ENCODE peak calls at places on chromosomes 2 and 18, in nine cellular contexts. S is mesendoderm, T is PC-3, H is mammary epithelial cell, X is adipocyte, D is neuronal stem cell, Y is HepG2, G is GM23248, N is colonic mucosa. Z is an unnamed sample.

GRCh38 chr2:47741101-47741500 is 41.8 kb upstream of the MSH6 start:
- DNase-seq in S (peak; percentile 41), T (no peak), H (no peak), X (no peak), D (no peak), Y (no peak), G (no peak), N (no peak), Z (no peak)

GRCh38 chr2:6656633-6657032 is 209.1 kb downstream of the CMPK2 start:
- DNase-seq in S (no peak), T (no peak), H (no peak), X (no peak), D (no peak), Y (no peak), G (no peak), N (no peak), Z (no peak)

GRCh38 chr18:79988079-79988924 is at the start of gene TXNL4A:
- DNase-seq in S (peak; percentile 87), T (peak; percentile 92), H (peak; percentile 81), X (peak; percentile 95), D (peak; percentile 70), Y (peak; percentile 69), G (peak; percentile 97), N (peak; percentile 85), Z (peak; percentile 80)

GRCh38 chr2:121974919-121975654 is 219.6 kb downstream of the TSN start:
- DNase-seq in S (peak; percentile 96), T (peak; percentile 91), H (peak; percentile 63), X (peak; percentile 92), D (peak; percentile 79), Y (peak; percentile 84), G (peak; percentile 85), N (peak; percentile 49), Z (peak; percentile 41)

GRCh38 chr2:138516030-138516704 is 14.6 kb downstream of the SPOPL start:
- DNase-seq in S (peak; percentile 80), T (peak; percentile 19), H (no peak), X (peak; percentile 20), D (no peak), Y (peak; percentile 72), G (peak; percentile 45), N (no peak), Z (peak; percentile 77)

GRCh38 chr18:61955644-61956043 is 62.8 kb upstream of the RNF152 start:
- DNase-seq in S (no peak), T (no peak), H (no peak), X (no peak), D (no peak), Y (no peak), G (no peak), N (no peak), Z (no peak)

GRCh38 chr18:29077344-29077743 is 900.4 kb upstream of the CDH2 start:
- DNase-seq in S (no peak), T (no peak), H (no peak), X (no peak), D (no peak), Y (no peak), G (no peak), N (no peak), Z (no peak)

GRCh38 chr2:7738596-7738995 is 821.4 kb downstream of the RNF144A start:
- DNase-seq in S (no peak), T (no peak), H (no peak), X (peak; percentile 53), D (no peak), Y (no peak), G (peak; percentile 17), N (no peak), Z (no peak)

GRCh38 chr2:238157506-238158017 is 1.2 kb upstream of the ERFE start:
- DNase-seq in S (no peak), T (no peak), H (no peak), X (no peak), D (no peak), Y (no peak), G (no peak), N (no peak), Z (no peak)

GRCh38 chr2:238159676-238160205 is 971 bp downstream of the ERFE start:
- DNase-seq in S (no peak), T (no peak), H (no peak), X (no peak), D (no peak), Y (no peak), G (no peak), N (no peak), Z (no peak)

GRCh38 chr2:238158018-238158806 is 558 bp upstream of the ERFE start:
- DNase-seq in S (no peak), T (no peak), H (no peak), X (no peak), D (no peak), Y (no peak), G (no peak), N (no peak), Z (no peak)

GRCh38 chr2:238160206-238161129 is 1.7 kb downstream of the ERFE start:
- DNase-seq in S (peak; percentile 39), T (no peak), H (no peak), X (no peak), D (no peak), Y (peak; percentile 31), G (no peak), N (no peak), Z (no peak)

GRCh38 chr2:238158807-238159539 is at the start of gene ERFE:
- DNase-seq in S (peak; percentile 65), T (peak; percentile 61), H (no peak), X (peak; percentile 84), D (peak; percentile 59), Y (no peak), G (peak; percentile 69), N (no peak), Z (no peak)
- H3K9ac ChIP-seq in S (peak within 1 kb of the TSS; percentile 40), T (peak within 1 kb of the TSS; percentile 7), H (no peak within 1 kb of the TSS), X (peak within 1 kb of the TSS; percentile 64), D (peak within 1 kb of the TSS; percentile 77), Y (no peak within 1 kb of the TSS), G (peak within 1 kb of the TSS; percentile 53), N (no peak within 1 kb of the TSS), Z (peak within 1 kb of the TSS; percentile 65)

GRCh38 chr2:165408191-165408590 is 61.3 kb upstream of the CSRNP3 start:
- DNase-seq in S (no peak), T (peak; percentile 83), H (no peak), X (no peak), D (no peak), Y (no peak), G (no peak), N (peak; percentile 30), Z (no peak)

GRCh38 chr2:165402142-165402541 is 67.4 kb upstream of the CSRNP3 start:
- DNase-seq in S (no peak), T (peak; percentile 41), H (no peak), X (no peak), D (no peak), Y (no peak), G (no peak), N (no peak), Z (no peak)

GRCh38 chr2:165407464-165407863 is 62.0 kb upstream of the CSRNP3 start:
- DNase-seq in S (no peak), T (peak; percentile 25), H (no peak), X (no peak), D (no peak), Y (no peak), G (no peak), N (no peak), Z (no peak)

GRCh38 chr2:165410231-165410630 is 59.3 kb upstream of the CSRNP3 start:
- DNase-seq in S (no peak), T (no peak), H (no peak), X (peak; percentile 39), D (no peak), Y (no peak), G (no peak), N (no peak), Z (no peak)

GRCh38 chr2:165406053-165406628 is 63.4 kb upstream of the CSRNP3 start:
- DNase-seq in S (peak; percentile 95), T (peak; percentile 97), H (peak; percentile 5), X (peak; percentile 37), D (peak; percentile 8), Y (no peak), G (peak; percentile 10), N (no peak), Z (peak; percentile 24)
- H3K9ac ChIP-seq in S (no peak overlapping the region), T (no peak overlapping the region), H (no peak overlapping the region), X (no peak overlapping the region), D (no peak overlapping the region), Y (no peak overlapping the region), G (no peak overlapping the region), N (no peak overlapping the region), Z (no peak overlapping the region)

GRCh38 chr2:101697124-101697793 is at the start of gene MAP4K4:
- DNase-seq in S (peak; percentile 90), T (peak; percentile 84), H (peak; percentile 83), X (peak; percentile 92), D (peak; percentile 67), Y (peak; percentile 84), G (peak; percentile 91), N (peak; percentile 79), Z (peak; percentile 71)

GRCh38 chr2:101697794-101698418 is 399 bp downstream of the MAP4K4 start:
- DNase-seq in S (peak; percentile 19), T (peak; percentile 8), H (no peak), X (peak; percentile 67), D (no peak), Y (no peak), G (peak; percentile 64), N (peak; percentile 27), Z (no peak)

GRCh38 chr2:101698419-101699190 is 1.1 kb downstream of the MAP4K4 start:
- DNase-seq in S (peak; percentile 47), T (peak; percentile 52), H (no peak), X (peak; percentile 50), D (no peak), Y (no peak), G (peak; percentile 62), N (peak; percentile 34), Z (peak; percentile 23)

GRCh38 chr2:101699191-101699938 is 1.9 kb downstream of the MAP4K4 start:
- DNase-seq in S (no peak), T (peak; percentile 40), H (no peak), X (peak; percentile 73), D (no peak), Y (no peak), G (peak; percentile 55), N (no peak), Z (peak; percentile 27)

GRCh38 chr2:101699939-101700442 is 2.5 kb downstream of the MAP4K4 start:
- DNase-seq in S (no peak), T (peak; percentile 32), H (peak; percentile 43), X (peak; percentile 58), D (no peak), Y (peak; percentile 50), G (peak; percentile 64), N (no peak), Z (no peak)
- H3K9ac ChIP-seq in S (peak overlapping the region; percentile 96), T (peak overlapping the region; percentile 83), H (peak overlapping the region; percentile 88), X (peak overlapping the region; percentile 93), D (no peak overlapping the region), Y (peak overlapping the region; percentile 91), G (peak overlapping the region; percentile 95), N (no peak overlapping the region), Z (peak overlapping the region; percentile 94)

DNA sequence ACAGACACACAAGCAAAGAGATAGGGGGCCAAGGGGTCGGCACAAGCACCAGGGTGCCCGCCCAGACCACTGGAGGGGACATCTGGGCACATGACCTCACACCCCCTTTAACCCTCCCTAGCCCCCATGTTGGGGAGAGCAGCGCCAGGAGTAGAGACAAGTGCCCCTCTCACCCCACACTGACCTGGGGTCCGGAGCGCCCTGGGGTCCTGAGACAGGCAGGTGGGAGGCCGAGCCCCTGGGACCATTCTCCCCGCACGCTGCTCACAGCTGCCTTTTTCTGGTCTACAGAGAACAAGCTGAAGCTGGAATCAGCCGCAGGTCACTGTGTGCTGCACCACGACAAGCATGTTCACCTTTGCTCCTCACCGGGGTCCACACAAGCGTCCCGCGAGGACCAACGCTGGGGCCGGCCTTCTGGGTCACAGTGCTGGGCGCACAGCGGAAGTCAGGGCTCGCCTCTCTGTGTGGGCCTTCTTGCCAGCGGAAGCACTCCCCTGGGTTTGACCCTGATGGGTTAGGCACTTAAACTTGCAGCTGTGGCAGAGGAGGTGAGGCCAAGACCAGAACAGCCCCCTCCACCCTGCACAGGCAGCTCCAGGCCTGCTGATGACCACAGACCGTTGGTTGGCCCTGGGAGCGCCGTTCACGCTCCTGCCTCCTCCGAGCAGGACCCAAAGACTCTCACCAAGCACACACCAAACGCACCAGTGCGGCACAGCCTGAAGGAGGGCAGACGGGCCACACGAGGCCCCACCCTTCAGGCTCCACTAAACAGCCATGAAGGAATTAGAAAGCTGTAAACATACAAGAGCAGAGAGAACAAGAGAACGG is 275.3 kb downstream of the EIPR1 start:
- DNase-seq in S (no peak), T (no peak), H (no peak), X (no peak), D (no peak), Y (no peak), G (no peak), N (no peak), Z (no peak)
- H3K9ac ChIP-seq in S (no peak overlapping the region), T (no peak overlapping the region), H (no peak overlapping the region), X (no peak overlapping the region), D (no peak overlapping the region), Y (no peak overlapping the region), G (no peak overlapping the region), N (no peak overlapping the region), Z (no peak overlapping the region)

Z was measured in astrocyte.